ENCODE peak calls at places on chromosome 19, in five cellular contexts. S, B, P, R and N are unnamed samples.

GRCh38 chr19:1590641-1591397 is 1.8 kb downstream of the MBD3 start:
- DNase-seq in S (no peak), R (no peak), B (peak; percentile 25), P (peak; percentile 41), N (peak; percentile 38)

GRCh38 chr19:45587873-45588272 is 3.3 kb upstream of the OPA3 start:
- DNase-seq in R (no peak), B (no peak), P (no peak), S (no peak), N (no peak)

GRCh38 chr19:45590300-45591003 is 5.8 kb upstream of the OPA3 start:
- DNase-seq in B (no peak), R (no peak), P (no peak), S (no peak), N (no peak)

GRCh38 chr19:11418518-11419506 is at the start of gene RGL3:
- DNase-seq in P (peak; percentile 49), R (peak; percentile 88), B (no peak), S (peak; percentile 25), N (no peak)

GRCh38 chr19:5306531-5306930 is 34.1 kb downstream of the PTPRS start:
- DNase-seq in P (no peak), R (no peak), B (no peak), S (no peak), N (no peak)

GRCh38 chr19:50478901-50479715 is 2.5 kb upstream of the GARIN5A start:
- DNase-seq in B (peak; percentile 60), S (no peak), P (peak; percentile 51), R (no peak), N (no peak)

GRCh38 chr19:57786906-57787305 is 17.4 kb downstream of the ZNF586 start:
- DNase-seq in S (no peak), R (no peak), B (no peak), P (no peak), N (no peak)

GRCh38 chr19:40831502-40832430 is 18.5 kb downstream of the CYP2A6 start:
- DNase-seq in B (peak; percentile 79), S (peak; percentile 72), P (peak; percentile 99), R (peak; percentile 11), N (no peak)

GRCh38 chr19:2049741-2050348 is 1.2 kb downstream of the MKNK2 start:
- DNase-seq in B (peak; percentile 83), R (peak; percentile 44), P (peak; percentile 66), S (peak; percentile 88), N (peak; percentile 59)

GRCh38 chr19:37218592-37218935 is 550 bp downstream of the ZNF383 start:
- DNase-seq in R (no peak), B (no peak), P (peak; percentile 37), S (peak; percentile 9), N (no peak)

GRCh38 chr19:18415177-18415867 is 3.9 kb upstream of the SSBP4 start:
- DNase-seq in P (peak; percentile 85), S (peak; percentile 50), R (no peak), B (peak; percentile 80), N (peak; percentile 62)

GRCh38 chr19:51994048-51994644 is 7.5 kb upstream of the ZNF350 start:
- DNase-seq in P (no peak), B (peak; percentile 9), R (no peak), S (no peak), N (no peak)

GRCh38 chr19:40267601-40267997 is 17.5 kb downstream of the AKT2 start:
- DNase-seq in B (no peak), S (no peak), R (no peak), P (no peak), N (no peak)

GRCh38 chr19:9914315-9915207 is 21.8 kb downstream of the OLFM2 start:
- DNase-seq in B (peak; percentile 83), R (no peak), P (peak; percentile 87), S (peak; percentile 70), N (no peak)

GRCh38 chr19:12804051-12804450 is 2.2 kb downstream of the THSD8 start:
- DNase-seq in R (no peak), B (no peak), S (no peak), P (no peak), N (no peak)

GRCh38 chr19:49468746-49469447 is 5.1 kb upstream of the FLT3LG start:
- DNase-seq in B (peak; percentile 93), P (peak; percentile 63), S (peak; percentile 67), R (no peak), N (no peak)

GRCh38 chr19:46049597-46049996 is 8.8 kb upstream of the IGFL4 start:
- DNase-seq in R (no peak), S (peak; percentile 8), B (no peak), P (no peak), N (no peak)

GRCh38 chr19:48424694-48425219 is 21.0 kb upstream of the GRWD1 start:
- DNase-seq in S (no peak), B (peak; percentile 68), R (no peak), P (peak; percentile 76), N (no peak)

GRCh38 chr19:57560049-57560491 is 407 bp upstream of the ZNF550 start:
- DNase-seq in R (no peak), P (peak; percentile 93), S (no peak), B (peak; percentile 93), N (no peak)

GRCh38 chr19:53873451-53874383 is 6.0 kb downstream of the MYADM start:
- DNase-seq in R (no peak), B (no peak), S (no peak), P (no peak), N (no peak)

GRCh38 chr19:44050740-44051653 is 839 bp upstream of the ZNF223 start:
- DNase-seq in R (peak; percentile 83), S (peak; percentile 60), B (peak; percentile 8), P (peak; percentile 3), N (no peak)

GRCh38 chr19:48678201-48678600 is 5.4 kb upstream of the NTN5 start:
- DNase-seq in B (no peak), R (no peak), S (peak; percentile 64), P (no peak), N (no peak)

GRCh38 chr19:7662657-7663056 is 6.2 kb upstream of the RETN start:
- DNase-seq in S (no peak), P (no peak), R (no peak), B (no peak), N (no peak)

GRCh38 chr19:34145741-34146202 is 26.5 kb upstream of the LSM14A start:
- DNase-seq in P (peak; percentile 62), S (peak; percentile 60), B (peak; percentile 73), R (peak; percentile 71), N (no peak)

GRCh38 chr19:37977992-37978391 is 71.0 kb downstream of the SIPA1L3 start:
- DNase-seq in R (no peak), P (peak; percentile 94), S (no peak), B (peak; percentile 94), N (no peak)

GRCh38 chr19:56119585-56119978 is 1.5 kb downstream of the ZNF787 start:
- DNase-seq in B (peak; percentile 51), R (no peak), P (peak; percentile 66), S (peak; percentile 71), N (no peak)

GRCh38 chr19:41792513-41793413 is 3.6 kb upstream of the CEACAM3 start:
- DNase-seq in P (peak; percentile 33), R (peak; percentile 72), B (peak; percentile 64), S (peak; percentile 75), N (no peak)

GRCh38 chr19:18500820-18501219 is 21.1 kb downstream of the ELL start:
- DNase-seq in B (no peak), R (no peak), S (no peak), P (no peak), N (no peak)

GRCh38 chr19:664913-665443 is 2.0 kb upstream of the RNF126 start:
- DNase-seq in B (peak; percentile 79), S (peak; percentile 89), P (peak; percentile 75), R (peak; percentile 63), N (no peak)